ENCODE peak calls at places on chromosome 6, in four cellular contexts. G is thyroid gland, Y is AG04450, E is right atrium auricular region. F is an unnamed sample.

GRCh38 chr6:3773696-3774298 is 22.3 kb upstream of the PXDC1 start:
- DNase-seq in E (no peak), G (peak), Y (no peak), F (no peak)

GRCh38 chr6:165713845-165714466 is 50.9 kb upstream of the PDE10A start:
- DNase-seq in G (no peak), Y (no peak), E (no peak), F (no peak)

GRCh38 chr6:152380351-152380767 is 256.8 kb downstream of the SYNE1 start:
- DNase-seq in E (no peak), Y (peak), G (no peak), F (peak)

GRCh38 chr6:10487668-10488327 is 33.4 kb upstream of the GCNT2 start:
- DNase-seq in Y (no peak), E (no peak), G (no peak), F (no peak)

GRCh38 chr6:64489760-64490159 is 854.2 kb downstream of the PHF3 start:
- DNase-seq in G (no peak), E (no peak), Y (no peak), F (no peak)

GRCh38 chr6:141313986-141314385 is 818.7 kb upstream of the GJE1 start:
- DNase-seq in G (no peak), Y (no peak), E (no peak), F (no peak)

GRCh38 chr6:112163295-112164257 is 76.2 kb downstream of the FAM229B start:
- DNase-seq in Y (no peak), E (no peak), G (peak), F (peak)

GRCh38 chr6:135148889-135149288 is 32.2 kb upstream of the MYB start:
- DNase-seq in Y (no peak), G (no peak), E (no peak), F (no peak)

GRCh38 chr6:157608221-157609075 is 214.6 kb upstream of the SNX9 start:
- DNase-seq in Y (no peak), G (no peak), E (no peak), F (no peak)

GRCh38 chr6:33095681-33096080 is 19.9 kb downstream of the HLA-DPB1 start:
- DNase-seq in G (no peak), E (no peak), Y (no peak), F (no peak)

GRCh38 chr6:27290850-27291208 is 21.2 kb downstream of the POM121L2 start:
- DNase-seq in E (no peak), G (no peak), Y (no peak), F (no peak)

GRCh38 chr6:27290065-27290849 is 21.8 kb downstream of the POM121L2 start:
- DNase-seq in G (no peak), Y (no peak), E (no peak), F (peak)

GRCh38 chr6:27286141-27286540 is 25.9 kb downstream of the POM121L2 start:
- DNase-seq in G (no peak), Y (no peak), E (no peak), F (no peak)

GRCh38 chr6:27288136-27289044 is 23.7 kb downstream of the POM121L2 start:
- DNase-seq in E (no peak), G (no peak), Y (no peak), F (no peak)

GRCh38 chr6:27287751-27288135 is 24.3 kb downstream of the POM121L2 start:
- DNase-seq in G (no peak), E (no peak), Y (no peak), F (no peak)
- H3K4me3 ChIP-seq in G (no peak), E (no peak), Y (no peak), F (peak)

DNA sequence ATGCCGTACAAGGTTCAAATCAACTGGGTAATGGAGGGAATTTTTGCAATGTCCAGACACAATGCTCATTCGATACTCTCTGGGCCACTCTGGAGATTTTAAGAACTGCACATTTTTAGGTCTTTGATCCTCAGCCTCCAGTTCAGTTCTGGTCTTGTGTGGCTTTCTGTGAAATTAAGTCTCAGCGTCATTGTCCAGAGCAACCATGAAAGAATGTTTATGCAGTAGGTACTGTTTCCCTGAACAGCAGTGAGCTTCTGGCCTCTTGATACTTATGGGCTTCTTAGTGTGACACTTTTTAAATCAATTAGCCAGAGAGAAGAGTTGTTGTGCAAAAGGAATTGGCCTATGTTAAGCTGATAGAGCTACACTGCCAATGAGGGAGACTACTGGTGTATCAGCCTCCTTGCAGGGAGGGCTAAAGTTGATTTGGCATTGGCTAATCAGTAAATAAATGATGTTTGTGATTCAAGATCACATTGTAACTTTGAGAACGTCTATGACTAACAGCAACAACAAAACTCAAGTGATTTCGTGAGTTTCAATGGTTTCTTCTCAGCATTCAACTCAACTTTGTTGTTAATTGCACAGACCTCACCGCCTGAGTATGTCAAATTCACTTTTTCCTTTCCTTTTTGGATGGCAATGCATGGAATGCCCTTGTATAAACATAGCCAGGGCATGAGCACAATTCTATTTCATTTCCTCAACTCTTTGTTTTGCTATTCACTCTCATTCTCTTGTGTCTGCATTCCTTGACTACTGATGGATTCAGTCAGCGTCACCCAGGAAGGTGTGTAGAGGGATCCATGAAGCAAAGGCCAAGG is 85.1 kb downstream of the GJA1 start:
- DNase-seq in E (no peak), Y (peak), G (peak), F (peak)
- H3K4me3 ChIP-seq in E (no peak), Y (no peak), G (no peak), F (no peak)

GRCh38 chr6:25359191-25359861 is 80.2 kb downstream of the CARMIL1 start:
- DNase-seq in E (peak), Y (no peak), G (peak), F (peak)
- H3K4me3 ChIP-seq in E (no peak), Y (no peak), G (no peak), F (no peak)

GRCh38 chr6:53361549-53362031 is 12.8 kb upstream of the ELOVL5 start:
- DNase-seq in Y (no peak), E (no peak), G (peak), F (no peak)

GRCh38 chr6:53359843-53360834 is 11.4 kb upstream of the ELOVL5 start:
- DNase-seq in E (no peak), G (peak), Y (no peak), F (no peak)

GRCh38 chr6:53359088-53359842 is 10.5 kb upstream of the ELOVL5 start:
- DNase-seq in Y (peak), E (peak), G (peak), F (peak)

GRCh38 chr6:53357576-53358343 is 9.0 kb upstream of the ELOVL5 start:
- DNase-seq in E (no peak), G (no peak), Y (no peak), F (no peak)

DNA sequence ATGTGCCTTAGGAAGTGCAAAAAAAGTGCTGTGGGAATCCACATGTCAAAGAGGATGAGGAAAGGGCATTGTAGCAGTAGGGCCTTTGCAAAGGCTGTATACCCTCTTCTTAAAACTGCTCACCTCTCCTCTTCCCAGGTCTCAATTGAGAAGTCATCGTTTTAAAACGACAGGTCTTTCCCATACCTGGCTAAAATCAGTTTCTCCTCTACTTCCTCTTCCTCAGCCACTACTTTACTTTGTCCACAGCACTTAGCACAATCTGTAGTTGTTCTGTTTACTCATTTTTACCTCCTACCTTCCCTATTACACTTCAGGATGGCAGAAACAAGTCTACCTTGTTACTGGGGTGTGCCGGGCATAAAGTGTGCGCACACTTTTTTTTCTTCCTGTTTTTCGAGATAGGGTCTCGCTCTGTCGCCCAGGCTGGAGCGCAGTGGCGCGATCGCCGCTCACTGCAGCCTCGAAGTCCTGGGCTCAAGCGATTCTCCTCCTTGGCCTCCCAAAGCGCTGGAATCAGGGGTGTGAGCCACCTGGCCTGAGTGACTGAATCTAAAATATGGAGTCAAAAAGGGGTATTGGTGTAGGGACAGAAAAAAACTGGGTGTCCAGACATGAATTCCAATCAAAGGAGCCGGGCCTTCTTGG is 9.8 kb upstream of the ELOVL5 start:
- DNase-seq in G (no peak), E (no peak), Y (no peak), F (no peak)
- H3K4me3 ChIP-seq in G (peak), E (peak), Y (peak), F (peak)

F was measured in cardiac muscle cell.